ENCODE peak calls at places on chromosomes 13 and 19, in nine cellular contexts. One of them, this sample, is unnamed.

GRCh38 chr19:11373166-11373884 is 1.1 kb upstream of the SWSAP1 start:
- DNase-seq in caudate nucleus: peak
- DNase-seq in EL: no peak
- DNase-seq in endothelial cell: no peak
- DNase-seq in left lobe of liver: no peak
- DNase-seq in AG10803: peak
- DNase-seq in neural crest cell: peak
- DNase-seq in T-helper 1 cell: no peak
- DNase-seq in NCI-H460: no peak
- DNase-seq in this sample: no peak

GRCh38 chr19:17777840-17778620 is 16.9 kb upstream of the B3GNT3 start:
- DNase-seq in endothelial cell: peak
- DNase-seq in left lobe of liver: no peak
- DNase-seq in EL: peak
- DNase-seq in T-helper 1 cell: peak
- DNase-seq in neural crest cell: peak
- DNase-seq in NCI-H460: peak
- DNase-seq in caudate nucleus: no peak
- DNase-seq in AG10803: peak
- DNase-seq in this sample: peak

GRCh38 chr19:51024924-51025323 is 1.5 kb downstream of the KLK11 start:
- DNase-seq in AG10803: no peak
- DNase-seq in left lobe of liver: no peak
- DNase-seq in caudate nucleus: no peak
- DNase-seq in endothelial cell: no peak
- DNase-seq in EL: no peak
- DNase-seq in NCI-H460: no peak
- DNase-seq in T-helper 1 cell: no peak
- DNase-seq in neural crest cell: no peak
- DNase-seq in this sample: peak

GRCh38 chr19:50333235-50333736 is 4.1 kb upstream of the KCNC3 start:
- DNase-seq in left lobe of liver: peak
- DNase-seq in T-helper 1 cell: peak
- DNase-seq in caudate nucleus: peak
- DNase-seq in AG10803: peak
- DNase-seq in neural crest cell: peak
- DNase-seq in endothelial cell: no peak
- DNase-seq in NCI-H460: peak
- DNase-seq in EL: peak
- DNase-seq in this sample: peak

GRCh38 chr19:39533003-39533512 is 406 bp upstream of the EID2B start:
- DNase-seq in AG10803: no peak
- DNase-seq in left lobe of liver: no peak
- DNase-seq in EL: no peak
- DNase-seq in endothelial cell: no peak
- DNase-seq in NCI-H460: no peak
- DNase-seq in caudate nucleus: no peak
- DNase-seq in T-helper 1 cell: no peak
- DNase-seq in neural crest cell: no peak
- DNase-seq in this sample: no peak

GRCh38 chr19:11729586-11729985 is 9.2 kb downstream of the ZNF823 start:
- DNase-seq in AG10803: no peak
- DNase-seq in T-helper 1 cell: no peak
- DNase-seq in endothelial cell: no peak
- DNase-seq in neural crest cell: no peak
- DNase-seq in left lobe of liver: no peak
- DNase-seq in NCI-H460: no peak
- DNase-seq in EL: no peak
- DNase-seq in caudate nucleus: no peak
- DNase-seq in this sample: no peak

GRCh38 chr13:101152184-101152583 is 264.1 kb downstream of the NALCN start:
- DNase-seq in NCI-H460: no peak
- DNase-seq in caudate nucleus: no peak
- DNase-seq in endothelial cell: no peak
- DNase-seq in neural crest cell: no peak
- DNase-seq in EL: no peak
- DNase-seq in AG10803: no peak
- DNase-seq in left lobe of liver: no peak
- DNase-seq in T-helper 1 cell: no peak
- DNase-seq in this sample: no peak

GRCh38 chr13:25561842-25562241 is 190.1 kb downstream of the ATP8A2 start:
- DNase-seq in T-helper 1 cell: no peak
- DNase-seq in NCI-H460: no peak
- DNase-seq in EL: no peak
- DNase-seq in AG10803: no peak
- DNase-seq in caudate nucleus: no peak
- DNase-seq in left lobe of liver: no peak
- DNase-seq in neural crest cell: no peak
- DNase-seq in endothelial cell: no peak
- DNase-seq in this sample: no peak

GRCh38 chr13:22121340-22121739 is 450.5 kb downstream of the FGF9 start:
- DNase-seq in NCI-H460: no peak
- DNase-seq in left lobe of liver: no peak
- DNase-seq in EL: no peak
- DNase-seq in T-helper 1 cell: no peak
- DNase-seq in AG10803: no peak
- DNase-seq in endothelial cell: no peak
- DNase-seq in neural crest cell: no peak
- DNase-seq in caudate nucleus: no peak
- DNase-seq in this sample: no peak

GRCh38 chr19:31372245-31372781 is 23.1 kb upstream of the TSHZ3 start:
- DNase-seq in EL: no peak
- DNase-seq in left lobe of liver: no peak
- DNase-seq in NCI-H460: no peak
- DNase-seq in caudate nucleus: no peak
- DNase-seq in T-helper 1 cell: peak
- DNase-seq in endothelial cell: no peak
- DNase-seq in AG10803: no peak
- DNase-seq in neural crest cell: no peak
- DNase-seq in this sample: no peak

GRCh38 chr19:50896591-50897190 is 14.5 kb downstream of the KLK4 start:
- DNase-seq in EL: peak
- DNase-seq in NCI-H460: no peak
- DNase-seq in neural crest cell: no peak
- DNase-seq in AG10803: peak
- DNase-seq in left lobe of liver: no peak
- DNase-seq in caudate nucleus: no peak
- DNase-seq in endothelial cell: no peak
- DNase-seq in T-helper 1 cell: peak
- DNase-seq in this sample: peak

GRCh38 chr19:42370068-42370520 is 20.0 kb downstream of the CNFN start:
- DNase-seq in NCI-H460: no peak
- DNase-seq in T-helper 1 cell: no peak
- DNase-seq in EL: no peak
- DNase-seq in left lobe of liver: no peak
- DNase-seq in neural crest cell: no peak
- DNase-seq in endothelial cell: no peak
- DNase-seq in caudate nucleus: no peak
- DNase-seq in AG10803: no peak
- DNase-seq in this sample: no peak

GRCh38 chr19:50003254-50003788 is 21.9 kb downstream of the VRK3 start:
- DNase-seq in T-helper 1 cell: no peak
- DNase-seq in endothelial cell: no peak
- DNase-seq in left lobe of liver: no peak
- DNase-seq in NCI-H460: no peak
- DNase-seq in AG10803: no peak
- DNase-seq in neural crest cell: no peak
- DNase-seq in caudate nucleus: no peak
- DNase-seq in EL: no peak
- DNase-seq in this sample: no peak

GRCh38 chr13:20714161-20714560 is 10.7 kb downstream of the IL17D start:
- DNase-seq in left lobe of liver: no peak
- DNase-seq in neural crest cell: no peak
- DNase-seq in T-helper 1 cell: no peak
- DNase-seq in EL: peak
- DNase-seq in endothelial cell: no peak
- DNase-seq in caudate nucleus: no peak
- DNase-seq in NCI-H460: no peak
- DNase-seq in AG10803: peak
- DNase-seq in this sample: no peak

GRCh38 chr19:4686700-4687099 is 16.6 kb upstream of the MYDGF start:
- DNase-seq in neural crest cell: no peak
- DNase-seq in caudate nucleus: no peak
- DNase-seq in endothelial cell: no peak
- DNase-seq in NCI-H460: no peak
- DNase-seq in T-helper 1 cell: no peak
- DNase-seq in EL: no peak
- DNase-seq in left lobe of liver: no peak
- DNase-seq in AG10803: no peak
- DNase-seq in this sample: no peak

GRCh38 chr19:31128291-31128690 is 220.9 kb downstream of the TSHZ3 start:
- DNase-seq in left lobe of liver: no peak
- DNase-seq in endothelial cell: no peak
- DNase-seq in EL: no peak
- DNase-seq in AG10803: no peak
- DNase-seq in caudate nucleus: no peak
- DNase-seq in NCI-H460: no peak
- DNase-seq in neural crest cell: no peak
- DNase-seq in T-helper 1 cell: no peak
- DNase-seq in this sample: no peak

GRCh38 chr19:2983351-2984195 is 6.2 kb downstream of the TLE6 start:
- DNase-seq in caudate nucleus: peak
- DNase-seq in endothelial cell: peak
- DNase-seq in T-helper 1 cell: no peak
- DNase-seq in AG10803: peak
- DNase-seq in left lobe of liver: no peak
- DNase-seq in neural crest cell: peak
- DNase-seq in EL: peak
- DNase-seq in NCI-H460: no peak
- DNase-seq in this sample: peak

This sample was measured in WERI-Rb-1.